ENCODE peak calls at places on chromosomes 4 and X, in four cellular contexts. One of them, this sample, is unnamed.

GRCh38 chr4:67928547-67928946 is 34.7 kb downstream of the TMPRSS11A start:
- DNase-seq in K562: no peak
- DNase-seq in WTC11: no peak
- DNase-seq in SK-N-SH: no peak
- DNase-seq in this sample: no peak

GRCh38 chrX:113741744-113742143 is 842.1 kb upstream of the HTR2C start:
- DNase-seq in K562: no peak
- DNase-seq in WTC11: no peak
- DNase-seq in SK-N-SH: peak
- DNase-seq in this sample: no peak

GRCh38 chr4:35465096-35465495 is 779.2 kb downstream of the ARAP2 start:
- DNase-seq in K562: no peak
- DNase-seq in WTC11: no peak
- DNase-seq in SK-N-SH: no peak
- DNase-seq in this sample: no peak

GRCh38 chrX:114500622-114501021 is 83.3 kb upstream of the HTR2C start:
- DNase-seq in K562: no peak
- DNase-seq in WTC11: no peak
- DNase-seq in SK-N-SH: peak
- DNase-seq in this sample: no peak

GRCh38 chrX:22634751-22635150 is 362.0 kb downstream of the CBLL2 start:
- DNase-seq in K562: no peak
- DNase-seq in WTC11: no peak
- DNase-seq in SK-N-SH: no peak
- DNase-seq in this sample: no peak

GRCh38 chr4:34046580-34046979 is 2197.7 kb downstream of the ARAP2 start:
- DNase-seq in K562: no peak
- DNase-seq in WTC11: no peak
- DNase-seq in SK-N-SH: no peak
- DNase-seq in this sample: no peak

GRCh38 chrX:20063716-20064351 is 52.9 kb downstream of the MAP7D2 start:
- DNase-seq in K562: peak
- DNase-seq in WTC11: peak
- DNase-seq in SK-N-SH: no peak
- DNase-seq in this sample: peak

GRCh38 chr4:95181446-95182306 is 367.1 kb downstream of the UNC5C start:
- DNase-seq in K562: peak
- DNase-seq in WTC11: peak
- DNase-seq in SK-N-SH: peak
- DNase-seq in this sample: peak

GRCh38 chr4:183561905-183562304 is 57.0 kb downstream of the ING2 start:
- DNase-seq in K562: no peak
- DNase-seq in WTC11: no peak
- DNase-seq in SK-N-SH: no peak
- DNase-seq in this sample: no peak

GRCh38 chr4:183558873-183559272 is 54.0 kb downstream of the ING2 start:
- DNase-seq in K562: no peak
- DNase-seq in WTC11: no peak
- DNase-seq in SK-N-SH: peak
- DNase-seq in this sample: no peak

GRCh38 chr4:183563874-183564273 is 59.0 kb downstream of the ING2 start:
- DNase-seq in K562: no peak
- DNase-seq in WTC11: no peak
- DNase-seq in SK-N-SH: no peak
- DNase-seq in this sample: no peak
- TF ChIP-seq TEAD4 in K562: no peak
- TF ChIP-seq TEAD4 in WTC11: no peak
- TF ChIP-seq TEAD4 in SK-N-SH: no peak
- TF ChIP-seq TEAD4 in this sample: no peak

GRCh38 chr4:28759064-28759463 is 1898.4 kb downstream of the STIM2 start:
- DNase-seq in K562: no peak
- DNase-seq in WTC11: no peak
- DNase-seq in SK-N-SH: no peak
- DNase-seq in this sample: no peak
- TF ChIP-seq USF2 in K562: no peak
- TF ChIP-seq USF2 in WTC11: no peak
- TF ChIP-seq USF2 in SK-N-SH: no peak
- TF ChIP-seq USF2 in this sample: no peak

GRCh38 chrX:21528076-21528475 is 130.1 kb downstream of the KLHL34 start:
- DNase-seq in K562: no peak
- DNase-seq in WTC11: no peak
- DNase-seq in SK-N-SH: no peak
- DNase-seq in this sample: no peak

GRCh38 chrX:21529771-21530170 is 128.4 kb downstream of the KLHL34 start:
- DNase-seq in K562: no peak
- DNase-seq in WTC11: no peak
- DNase-seq in SK-N-SH: no peak
- DNase-seq in this sample: no peak

GRCh38 chrX:21524008-21524407 is 134.1 kb downstream of the KLHL34 start:
- DNase-seq in K562: no peak
- DNase-seq in WTC11: no peak
- DNase-seq in SK-N-SH: no peak
- DNase-seq in this sample: no peak
- TF ChIP-seq TEAD4 in K562: no peak
- TF ChIP-seq TEAD4 in WTC11: no peak
- TF ChIP-seq TEAD4 in SK-N-SH: no peak
- TF ChIP-seq TEAD4 in this sample: no peak

DNA sequence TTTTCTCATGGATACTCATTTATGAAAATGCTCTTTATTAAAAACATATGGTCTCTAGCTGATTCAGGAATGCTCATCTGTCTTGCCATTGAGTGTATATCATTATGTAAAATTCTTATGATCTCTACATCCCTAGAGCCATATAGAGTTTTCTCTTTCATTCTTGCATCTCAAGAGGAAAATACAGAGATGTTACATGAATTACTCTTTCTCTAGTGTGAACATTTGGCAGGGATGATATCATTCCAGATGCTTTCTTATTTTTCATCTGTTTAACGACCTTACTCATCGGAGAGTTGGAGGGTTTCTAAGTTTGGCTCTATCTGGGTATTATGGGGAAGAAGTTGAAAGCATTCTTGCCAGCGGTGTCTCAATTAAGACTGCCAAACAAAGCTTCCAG is 202.9 kb upstream of the SLC7A11 start:
- DNase-seq in K562: no peak
- DNase-seq in WTC11: no peak
- DNase-seq in SK-N-SH: no peak
- DNase-seq in this sample: no peak
- TF ChIP-seq USF2 in K562: no peak
- TF ChIP-seq USF2 in WTC11: no peak
- TF ChIP-seq USF2 in SK-N-SH: no peak
- TF ChIP-seq USF2 in this sample: no peak

DNA sequence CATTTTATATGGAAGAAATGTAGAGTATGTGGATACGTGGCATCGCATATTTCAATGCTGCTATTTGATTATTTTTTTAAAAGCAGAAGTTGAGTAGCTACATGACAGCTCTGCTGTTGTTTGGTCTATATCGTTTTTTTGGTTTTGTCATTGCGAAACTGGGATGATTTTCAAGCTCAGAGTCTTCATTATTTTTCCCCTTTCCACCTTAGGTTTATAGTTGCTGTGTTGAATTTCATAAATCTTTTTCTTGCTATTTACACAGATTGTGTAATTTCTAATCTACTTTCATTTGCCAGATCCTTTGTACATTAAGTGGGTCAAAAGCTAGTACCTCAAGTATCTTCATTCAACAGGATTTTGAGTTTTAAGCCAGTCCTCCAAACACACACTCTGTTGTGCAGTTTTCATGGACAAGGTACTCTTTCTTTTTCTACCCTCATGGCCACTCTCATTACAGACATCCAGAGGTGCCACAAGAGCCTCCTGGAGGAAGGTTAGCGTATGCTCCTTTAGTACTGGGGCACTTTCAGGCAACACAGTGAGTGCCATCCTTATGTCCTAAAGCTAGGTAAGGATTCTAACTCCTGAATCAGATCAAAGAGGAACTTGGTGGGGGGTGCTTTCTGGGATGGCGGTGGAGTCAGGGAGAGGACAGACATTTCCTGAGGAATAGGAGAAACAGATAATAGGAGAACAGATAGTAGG is 123.2 kb downstream of the FHIP1A start:
- DNase-seq in K562: no peak
- DNase-seq in WTC11: no peak
- DNase-seq in SK-N-SH: no peak
- DNase-seq in this sample: no peak
- TF ChIP-seq TEAD4 in K562: no peak
- TF ChIP-seq TEAD4 in WTC11: no peak
- TF ChIP-seq TEAD4 in SK-N-SH: no peak
- TF ChIP-seq TEAD4 in this sample: no peak

GRCh38 chrX:37815366-37815765 is 32.0 kb downstream of the DYNLT3 start:
- DNase-seq in K562: no peak
- DNase-seq in WTC11: no peak
- DNase-seq in SK-N-SH: no peak
- DNase-seq in this sample: no peak
- TF ChIP-seq USF2 in K562: no peak
- TF ChIP-seq USF2 in WTC11: no peak
- TF ChIP-seq USF2 in SK-N-SH: no peak
- TF ChIP-seq USF2 in this sample: no peak

DNA sequence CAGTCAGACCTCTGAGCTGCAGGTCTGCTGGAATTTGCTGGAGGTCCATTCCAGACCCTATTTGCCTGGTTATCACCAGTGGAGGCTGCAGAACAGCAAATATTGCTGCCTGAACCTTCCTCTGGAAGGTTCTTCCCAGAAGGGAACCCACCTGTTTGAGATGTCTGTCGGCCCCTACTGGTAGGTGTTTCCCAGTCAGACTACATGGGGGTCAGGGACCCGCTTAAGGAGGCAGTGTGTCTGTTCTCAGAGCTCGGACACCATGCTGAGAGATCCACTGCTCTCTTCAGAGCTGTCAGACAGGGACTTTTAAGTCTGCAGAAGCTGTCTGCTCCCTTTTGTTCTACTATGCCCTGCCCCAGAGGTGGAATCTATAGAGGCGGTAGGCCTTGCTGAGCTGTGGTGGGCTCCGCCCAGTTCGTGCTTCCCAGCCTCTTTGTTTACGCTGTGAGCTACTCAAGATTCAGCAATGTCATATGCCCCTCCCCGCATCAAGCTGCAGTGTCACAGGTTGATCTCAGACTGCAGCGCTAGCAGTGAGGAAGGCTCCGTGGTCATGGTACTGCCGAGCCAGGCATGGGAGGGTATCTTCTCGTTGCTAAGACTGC is 44.1 kb upstream of the KDR start:
- DNase-seq in K562: no peak
- DNase-seq in WTC11: peak
- DNase-seq in SK-N-SH: no peak
- DNase-seq in this sample: no peak
- TF ChIP-seq TEAD4 in K562: no peak
- TF ChIP-seq TEAD4 in WTC11: no peak
- TF ChIP-seq TEAD4 in SK-N-SH: no peak
- TF ChIP-seq TEAD4 in this sample: no peak

This sample was measured in H1.